ENCODE peak calls at places on chromosomes 12 and 14, in nine cellular contexts. G, Q, N, U, I, A, V, C and D are unnamed samples.

GRCh38 chr12:6222009-6222702 is 22.0 kb downstream of the CD9 start:
- DNase-seq in C (no peak), N (no peak), U (no peak), Q (no peak), I (peak), A (no peak), G (no peak), V (no peak), D (no peak)

GRCh38 chr14:48398675-48399282 is 723.4 kb upstream of the MDGA2 start:
- DNase-seq in N (no peak), A (no peak), V (no peak), U (peak), Q (peak), C (no peak), G (no peak), I (no peak), D (peak)

GRCh38 chr12:104467346-104467837 is 10.6 kb downstream of the CHST11 start:
- DNase-seq in C (no peak), N (no peak), A (no peak), I (no peak), G (no peak), Q (no peak), V (no peak), U (no peak), D (no peak)

GRCh38 chr12:123952037-123952436 is 20.6 kb downstream of the CCDC92 start:
- DNase-seq in A (no peak), N (no peak), U (no peak), Q (no peak), G (no peak), V (no peak), C (no peak), I (no peak), D (no peak)

GRCh38 chr12:113396828-113397496 is 6.7 kb downstream of the SDS start:
- DNase-seq in U (no peak), C (no peak), A (no peak), I (no peak), N (no peak), G (peak), V (no peak), Q (no peak), D (no peak)

GRCh38 chr14:75539562-75540478 is 17.6 kb downstream of the BATF start:
- DNase-seq in U (no peak), A (no peak), V (peak), C (no peak), I (no peak), G (no peak), N (no peak), Q (no peak), D (no peak)

GRCh38 chr12:62806893-62807292 is 128.1 kb downstream of the PPM1H start:
- DNase-seq in Q (no peak), I (no peak), V (no peak), G (no peak), C (no peak), U (no peak), N (no peak), A (no peak), D (no peak)

GRCh38 chr12:38139456-38139855 is 177.1 kb upstream of the ALG10B start:
- DNase-seq in A (no peak), C (no peak), V (no peak), G (no peak), I (peak), N (no peak), Q (no peak), U (no peak), D (no peak)

GRCh38 chr12:27528788-27529187 is 4.8 kb downstream of the PPFIBP1 start:
- DNase-seq in G (no peak), C (no peak), A (no peak), U (no peak), Q (no peak), I (no peak), N (no peak), V (no peak), D (no peak)

GRCh38 chr12:22525426-22525825 is 18.9 kb downstream of the C2CD5 start:
- DNase-seq in V (no peak), A (no peak), I (no peak), Q (no peak), G (no peak), U (no peak), N (no peak), C (no peak), D (no peak)

GRCh38 chr12:57046947-57047890 is 2.7 kb downstream of the MYO1A start:
- DNase-seq in V (no peak), U (no peak), A (no peak), Q (no peak), I (no peak), G (no peak), N (no peak), C (no peak), D (no peak)

GRCh38 chr14:60035177-60035576 is 56.5 kb upstream of the PCNX4 start:
- DNase-seq in Q (no peak), G (no peak), U (no peak), I (no peak), V (no peak), C (no peak), N (no peak), A (no peak), D (no peak)

GRCh38 chr14:90760591-90761316 is 55.5 kb downstream of the TTC7B start:
- DNase-seq in N (no peak), C (no peak), U (peak), V (no peak), G (no peak), Q (peak), I (no peak), A (no peak), D (peak)

GRCh38 chr12:131755305-131756113 is 44.6 kb downstream of the SFSWAP start:
- DNase-seq in U (peak), I (no peak), C (no peak), V (peak), Q (peak), N (no peak), G (no peak), A (no peak), D (peak)

GRCh38 chr14:30195946-30196345 is 268.3 kb upstream of the PRKD1 start:
- DNase-seq in N (no peak), C (no peak), I (no peak), G (no peak), V (no peak), A (no peak), Q (no peak), U (no peak), D (no peak)

GRCh38 chr12:120620624-120621023 is 19.8 kb upstream of the CABP1 start:
- DNase-seq in U (no peak), Q (no peak), G (no peak), I (no peak), C (no peak), A (peak), N (no peak), V (no peak), D (no peak)

GRCh38 chr12:12748051-12748450 is 30.9 kb downstream of the CDKN1B start:
- DNase-seq in I (no peak), V (no peak), G (no peak), N (no peak), Q (no peak), U (no peak), C (no peak), A (no peak), D (no peak)

GRCh38 chr14:83744901-83745300 is 1785.0 kb upstream of the FLRT2 start:
- DNase-seq in N (no peak), U (no peak), A (no peak), Q (no peak), G (no peak), V (no peak), I (no peak), C (no peak), D (no peak)

GRCh38 chr12:50195832-50196231 is 28.7 kb upstream of the CERS5 start:
- DNase-seq in G (no peak), I (no peak), C (no peak), A (no peak), U (no peak), V (no peak), N (no peak), Q (peak), D (no peak)

GRCh38 chr12:27462151-27462694 is 15.7 kb downstream of the SMCO2 start:
- DNase-seq in G (no peak), U (no peak), N (no peak), Q (no peak), I (no peak), V (no peak), A (no peak), C (no peak), D (no peak)

GRCh38 chr12:100498141-100498540 is 24.5 kb downstream of the NR1H4 start:
- DNase-seq in A (no peak), G (no peak), U (no peak), Q (no peak), V (no peak), I (no peak), N (no peak), C (no peak), D (no peak)

GRCh38 chr14:60933920-60934655 is 46.8 kb downstream of the TRMT5 start:
- DNase-seq in C (no peak), U (no peak), A (no peak), V (no peak), N (no peak), G (no peak), Q (no peak), I (no peak), D (no peak)

GRCh38 chr12:52187640-52188039 is 4.2 kb downstream of the KRT80 start:
- DNase-seq in I (no peak), Q (no peak), N (no peak), U (no peak), A (no peak), G (no peak), V (no peak), C (no peak), D (no peak)